ENCODE peak calls at places on chromosomes 3 and 15, in eight cellular contexts. G is GM23338; O is heart left ventricle; U is psoas muscle; W is H1; K is SK-N-MC; Y is brain microvascular endothelial cell; I is CD8-positive, alpha-beta memory T cell. T is an unnamed sample.

GRCh38 chr3:160801386-160802118 is 45.5 kb downstream of the PPM1L start:
- DNase-seq in G (no peak), O (peak), U (peak), W (no peak), K (no peak), Y (peak), I (no peak), T (no peak)

GRCh38 chr3:12910356-12911099 is 69.2 kb upstream of the RPL32 start:
- DNase-seq in G (no peak), O (no peak), U (no peak), W (no peak), K (no peak), Y (no peak), I (no peak), T (no peak)

GRCh38 chr3:191768421-191768820 is 307.5 kb downstream of the PYDC2 start:
- DNase-seq in G (peak), O (no peak), U (no peak), W (no peak), K (no peak), Y (no peak), I (no peak), T (no peak)

GRCh38 chr3:72137865-72138861 is 353.2 kb upstream of the PROK2 start:
- DNase-seq in G (no peak), O (peak), U (no peak), W (no peak), K (no peak), Y (no peak), I (no peak), T (no peak)

GRCh38 chr3:126858887-126859286 is 124.0 kb upstream of the PLXNA1 start:
- DNase-seq in G (no peak), O (no peak), U (no peak), W (no peak), K (no peak), Y (peak), I (no peak), T (peak)

GRCh38 chr3:10745392-10745791 is 70.6 kb upstream of the SLC6A11 start:
- DNase-seq in G (no peak), O (no peak), U (no peak), W (no peak), K (no peak), Y (no peak), I (no peak), T (no peak)

GRCh38 chr3:73552700-73553099 is 72.0 kb downstream of the PDZRN3 start:
- DNase-seq in G (no peak), O (no peak), U (no peak), W (no peak), K (no peak), Y (peak), I (no peak), T (no peak)

GRCh38 chr3:65669163-65669875 is 369.4 kb downstream of the MAGI1 start:
- DNase-seq in G (no peak), O (no peak), U (no peak), W (no peak), K (no peak), Y (peak), I (no peak), T (no peak)

GRCh38 chr3:14616606-14617507 is 34.7 kb upstream of the CCDC174 start:
- DNase-seq in G (no peak), O (no peak), U (no peak), W (no peak), K (no peak), Y (no peak), I (no peak), T (no peak)

GRCh38 chr3:178480795-178481194 is 55.4 kb upstream of the KCNMB2 start:
- DNase-seq in G (no peak), O (no peak), U (no peak), W (no peak), K (no peak), Y (no peak), I (no peak), T (no peak)

GRCh38 chr3:64214697-64215018 is 10.6 kb downstream of the PRICKLE2 start:
- DNase-seq in G (no peak), O (peak), U (no peak), W (no peak), K (no peak), Y (no peak), I (no peak), T (no peak)

GRCh38 chr3:193962986-193963683 is 172.8 kb upstream of the HES1 start:
- DNase-seq in G (no peak), O (no peak), U (no peak), W (no peak), K (peak), Y (no peak), I (no peak), T (no peak)

GRCh38 chr3:30123224-30123623 is 483.2 kb upstream of the TGFBR2 start:
- DNase-seq in G (no peak), O (no peak), U (no peak), W (no peak), K (no peak), Y (no peak), I (no peak), T (no peak)

GRCh38 chr3:141231923-141232861 is 567 bp downstream of the PXYLP1 start:
- DNase-seq in G (peak), O (peak), U (peak), W (no peak), K (no peak), Y (no peak), I (peak), T (no peak)

GRCh38 chr15:59273266-59273665 is 66.6 kb downstream of the LDHAL6B start:
- DNase-seq in G (no peak), O (no peak), U (no peak), W (no peak), K (no peak), Y (no peak), I (no peak), T (no peak)

GRCh38 chr3:123755085-123755484 is 129.0 kb downstream of the MYLK start:
- DNase-seq in G (no peak), O (no peak), U (no peak), W (no peak), K (no peak), Y (no peak), I (no peak), T (no peak)

GRCh38 chr3:47747558-47747957 is 34.1 kb downstream of the SMARCC1 start:
- DNase-seq in G (no peak), O (no peak), U (no peak), W (no peak), K (no peak), Y (no peak), I (no peak), T (no peak)

GRCh38 chr3:10090181-10090580 is 17.9 kb downstream of the FANCD2OS start:
- DNase-seq in G (no peak), O (no peak), U (no peak), W (no peak), K (no peak), Y (no peak), I (no peak), T (no peak)

GRCh38 chr15:85759391-85759790 is 35.3 kb downstream of the KLHL25 start:
- DNase-seq in G (no peak), O (peak), U (no peak), W (no peak), K (no peak), Y (no peak), I (no peak), T (no peak)

DNA sequence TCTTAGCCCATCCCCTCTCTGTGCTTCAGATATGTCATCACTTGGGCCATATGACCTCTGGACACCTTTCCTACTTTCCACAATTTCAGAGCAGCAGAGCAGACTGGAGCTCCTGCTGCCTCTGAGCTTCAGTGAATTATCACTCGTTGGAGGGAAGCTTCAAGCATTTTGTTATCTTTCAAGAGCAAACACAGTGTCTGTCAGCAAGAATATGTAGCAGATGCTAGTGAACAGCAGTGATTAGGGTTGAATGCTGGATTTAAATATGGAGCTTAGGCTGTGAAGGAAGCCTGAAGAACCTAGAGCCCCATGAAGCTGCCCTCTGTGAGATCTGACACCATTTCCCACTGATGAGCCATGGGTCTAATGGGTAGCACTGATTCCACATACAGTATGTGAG is 115.4 kb downstream of the UBE3A start:
- DNase-seq in G (no peak), O (no peak), U (no peak), W (no peak), K (no peak), Y (no peak), I (no peak), T (no peak)
- H3K27ac ChIP-seq in G (no peak), O (no peak), U (no peak), W (no peak), K (no peak), Y (no peak), I (no peak), T (no peak)

GRCh38 chr3:113150253-113150652 is 61.1 kb upstream of the BOC start:
- DNase-seq in G (no peak), O (no peak), U (peak), W (no peak), K (no peak), Y (no peak), I (no peak), T (no peak)
- H3K27ac ChIP-seq in G (no peak), O (peak), U (no peak), W (no peak), K (no peak), Y (no peak), I (no peak), T (no peak)

GRCh38 chr15:64883997-64884511 is 27.6 kb upstream of the ANKDD1A start:
- DNase-seq in G (no peak), O (peak), U (peak), W (no peak), K (no peak), Y (peak), I (peak), T (peak)
- H3K27ac ChIP-seq in G (no peak), O (peak), U (peak), W (no peak), K (no peak), Y (peak), I (no peak), T (peak)

GRCh38 chr3:120192159-120192558 is 92.9 kb downstream of the GPR156 start:
- DNase-seq in G (no peak), O (no peak), U (no peak), W (no peak), K (no peak), Y (no peak), I (no peak), T (no peak)
- H3K27ac ChIP-seq in G (no peak), O (no peak), U (no peak), W (no peak), K (no peak), Y (no peak), I (no peak), T (no peak)

DNA sequence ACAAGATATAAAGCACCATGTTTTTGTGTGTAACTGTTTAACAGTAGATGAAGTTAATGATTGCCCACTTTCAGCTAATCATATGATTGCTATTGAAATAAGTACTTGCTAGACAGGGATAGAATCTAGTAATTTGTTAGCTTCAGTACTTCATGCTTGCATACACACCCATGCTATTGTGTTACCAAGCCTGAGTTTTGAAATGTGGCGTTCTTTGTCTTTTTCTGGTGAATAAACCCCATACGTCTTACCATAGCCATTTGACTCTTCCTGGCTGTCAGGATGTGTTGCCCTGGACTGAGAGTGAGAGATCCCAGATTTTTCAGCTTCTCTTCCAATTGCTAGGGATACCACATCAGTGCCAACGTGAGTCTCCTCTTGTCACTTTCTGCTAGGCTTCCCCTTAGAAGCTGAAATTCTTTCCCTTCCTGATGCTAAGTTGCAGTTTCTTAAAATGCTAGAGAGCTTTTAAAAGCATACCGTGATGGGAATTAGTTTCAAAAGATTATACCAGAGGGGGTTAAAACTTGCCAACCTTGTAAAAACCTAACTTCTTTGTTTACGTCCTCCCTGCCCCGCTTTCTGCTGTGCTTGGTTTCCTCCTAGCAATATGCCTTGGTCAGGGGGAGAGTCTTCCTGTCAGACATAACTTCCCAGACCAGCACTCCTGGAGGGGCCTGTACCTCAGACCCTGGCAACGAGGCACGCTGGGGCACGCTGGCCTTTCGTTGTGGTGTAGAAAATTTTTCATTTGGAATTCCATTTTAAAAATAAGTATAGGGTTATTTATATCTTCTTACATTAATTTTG is 62.9 kb upstream of the ULK4 start:
- DNase-seq in G (peak), O (no peak), U (no peak), W (no peak), K (no peak), Y (no peak), I (no peak), T (no peak)
- H3K27ac ChIP-seq in G (peak), O (peak), U (peak), W (peak), K (peak), Y (peak), I (no peak), T (peak)

GRCh38 chr3:128123538-128124368 is at the start of gene RUVBL1:
- DNase-seq in G (peak), O (peak), U (peak), W (peak), K (peak), Y (peak), I (peak), T (peak)
- H3K27ac ChIP-seq in G (peak), O (peak), U (peak), W (peak), K (peak), Y (peak), I (peak), T (peak)

GRCh38 chr15:48041454-48041853 is 79.3 kb upstream of the SLC24A5 start:
- DNase-seq in G (no peak), O (no peak), U (no peak), W (no peak), K (no peak), Y (no peak), I (no peak), T (no peak)
- H3K27ac ChIP-seq in G (no peak), O (no peak), U (no peak), W (no peak), K (no peak), Y (no peak), I (no peak), T (no peak)

GRCh38 chr3:184727357-184728060 is 15.6 kb upstream of the MAGEF1 start:
- DNase-seq in G (peak), O (peak), U (no peak), W (peak), K (peak), Y (peak), I (no peak), T (no peak)

GRCh38 chr3:184733971-184734608 is 22.2 kb upstream of the MAGEF1 start:
- DNase-seq in G (no peak), O (peak), U (no peak), W (no peak), K (no peak), Y (no peak), I (no peak), T (no peak)

GRCh38 chr3:184733181-184733580 is 21.3 kb upstream of the MAGEF1 start:
- DNase-seq in G (no peak), O (peak), U (no peak), W (no peak), K (no peak), Y (no peak), I (no peak), T (peak)

GRCh38 chr3:184732133-184732532 is 20.3 kb upstream of the MAGEF1 start:
- DNase-seq in G (no peak), O (peak), U (no peak), W (no peak), K (no peak), Y (no peak), I (no peak), T (no peak)

DNA sequence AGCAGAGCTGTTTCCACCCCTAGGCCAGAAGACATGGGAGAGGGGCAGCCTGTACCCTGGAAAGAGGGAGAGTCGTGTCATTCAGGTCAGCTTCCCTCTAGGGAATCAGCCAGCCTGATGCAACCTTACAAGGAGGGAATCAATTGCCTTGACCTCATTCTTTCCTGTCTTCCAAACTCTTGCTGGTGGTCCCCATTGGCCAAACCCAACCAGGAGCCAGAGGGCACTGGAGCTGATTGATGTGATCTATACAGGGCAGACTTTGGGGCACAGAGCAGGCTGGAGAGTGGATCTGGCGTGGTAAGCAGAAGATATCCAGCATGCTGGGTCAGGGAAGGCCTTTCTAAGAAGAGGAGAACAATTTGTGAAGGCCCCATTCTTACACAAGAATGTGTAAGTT is 19.1 kb upstream of the MAGEF1 start:
- DNase-seq in G (no peak), O (peak), U (no peak), W (no peak), K (no peak), Y (no peak), I (no peak), T (no peak)
- H3K27ac ChIP-seq in G (no peak), O (no peak), U (no peak), W (no peak), K (no peak), Y (no peak), I (no peak), T (no peak)

GRCh38 chr15:39195988-39196486 is 384.8 kb upstream of the THBS1 start:
- DNase-seq in G (no peak), O (no peak), U (no peak), W (no peak), K (no peak), Y (peak), I (no peak), T (peak)
- H3K27ac ChIP-seq in G (no peak), O (no peak), U (no peak), W (no peak), K (no peak), Y (peak), I (no peak), T (peak)

T was measured in epithelial cell of prostate.